ENCODE peak calls at places on chromosomes 3 and 15, in eight cellular contexts. R is A673, P is astrocyte, Z is aorta, V is tibial artery, G is ovary, K is thoracic aorta, L is lower lobe of right lung. E is an unnamed sample. For H3K36me3, the result is how much of the 10 kb centered on the place peaks cover.

GRCh38 chr3:189635385-189635784 is 4.2 kb downstream of the TP63 start:
- DNase-seq in L (no peak), R (peak), G (no peak), P (no peak), K (no peak), Z (no peak), V (no peak), E (no peak)

GRCh38 chr15:101014921-101015841 is 96.0 kb downstream of the LRRK1 start:
- DNase-seq in Z (peak), G (peak), V (peak), K (no peak), L (peak), P (peak), R (peak), E (peak)

GRCh38 chr15:82172506-82172905 is 90.0 kb downstream of the EFL1 start:
- DNase-seq in P (no peak), Z (no peak), G (no peak), R (no peak), V (no peak), L (no peak), K (no peak), E (no peak)

GRCh38 chr3:165643433-165643824 is 193.8 kb downstream of the BCHE start:
- DNase-seq in R (no peak), Z (no peak), G (no peak), L (no peak), P (peak), V (no peak), K (no peak), E (no peak)

GRCh38 chr15:30870681-30871080 is 33.0 kb upstream of the FAN1 start:
- DNase-seq in Z (no peak), K (no peak), P (no peak), G (no peak), L (no peak), R (no peak), V (no peak), E (no peak)

GRCh38 chr15:74695597-74696397 is at the start of gene EDC3:
- DNase-seq in R (peak), P (peak), G (peak), K (peak), L (peak), Z (peak), V (peak), E (peak)

GRCh38 chr3:131762981-131763380 is 260.2 kb upstream of the MRPL3 start:
- DNase-seq in V (no peak), P (no peak), R (peak), G (no peak), L (no peak), Z (no peak), K (no peak), E (no peak)

GRCh38 chr3:16482770-16483531 is 30.5 kb downstream of the RFTN1 start:
- DNase-seq in P (no peak), R (no peak), L (peak), V (no peak), Z (peak), G (no peak), K (no peak), E (no peak)

GRCh38 chr15:29819979-29820801 is 2.1 kb downstream of the TJP1 start:
- DNase-seq in K (no peak), R (no peak), G (no peak), Z (no peak), L (no peak), V (no peak), P (no peak), E (no peak)

GRCh38 chr3:53941174-53941573 is 49.5 kb upstream of the SELENOK start:
- DNase-seq in V (no peak), K (no peak), Z (no peak), P (peak), G (no peak), L (no peak), R (peak), E (no peak)

GRCh38 chr3:44955917-44956316 is 20.1 kb downstream of the ZDHHC3 start:
- DNase-seq in P (no peak), R (no peak), L (no peak), K (no peak), V (no peak), G (no peak), Z (no peak), E (no peak)

GRCh38 chr3:42256135-42256819 is 9.7 kb downstream of the CCK start:
- DNase-seq in R (no peak), G (no peak), L (no peak), V (no peak), Z (no peak), P (peak), K (no peak), E (no peak)

GRCh38 chr3:3038201-3038991 is 71.8 kb downstream of the IL5RA start:
- DNase-seq in L (no peak), R (no peak), V (no peak), G (no peak), P (no peak), K (no peak), Z (no peak), E (peak)

GRCh38 chr3:65761431-65761830 is 277.3 kb downstream of the MAGI1 start:
- DNase-seq in R (no peak), K (no peak), P (no peak), Z (no peak), G (no peak), V (no peak), L (no peak), E (no peak)

GRCh38 chr3:139222100-139222657 is 121.6 kb upstream of the MRPS22 start:
- DNase-seq in R (no peak), P (no peak), Z (no peak), K (no peak), L (no peak), G (peak), V (no peak), E (no peak)

GRCh38 chr15:90000175-90000923 is 775 bp upstream of the ZNF710 start:
- DNase-seq in L (peak), K (no peak), Z (peak), R (peak), G (peak), V (peak), P (no peak), E (peak)

GRCh38 chr3:191197761-191198160 is 1.3 kb upstream of the OSTN start:
- DNase-seq in L (no peak), K (no peak), G (no peak), R (no peak), Z (no peak), V (no peak), P (no peak), E (no peak)

GRCh38 chr3:187139895-187140253 is 578 bp upstream of the RPL39L start:
- DNase-seq in P (no peak), R (no peak), Z (no peak), L (no peak), G (no peak), K (no peak), V (no peak), E (no peak)
- H3K4me3 ChIP-seq in P (peak), R (peak), Z (no peak), L (peak), G (peak), K (peak), V (peak), E (peak)

GRCh38 chr3:48532974-48533337 is 23.6 kb downstream of the PFKFB4 start:
- DNase-seq in Z (no peak), R (no peak), P (no peak), K (no peak), V (no peak), G (no peak), L (no peak), E (no peak)
- H3K36me3 ChIP-seq in Z (under half), R (under half), P (under half), K (under half), V (under half), G (under half), L (under half), E (under half)

DNA sequence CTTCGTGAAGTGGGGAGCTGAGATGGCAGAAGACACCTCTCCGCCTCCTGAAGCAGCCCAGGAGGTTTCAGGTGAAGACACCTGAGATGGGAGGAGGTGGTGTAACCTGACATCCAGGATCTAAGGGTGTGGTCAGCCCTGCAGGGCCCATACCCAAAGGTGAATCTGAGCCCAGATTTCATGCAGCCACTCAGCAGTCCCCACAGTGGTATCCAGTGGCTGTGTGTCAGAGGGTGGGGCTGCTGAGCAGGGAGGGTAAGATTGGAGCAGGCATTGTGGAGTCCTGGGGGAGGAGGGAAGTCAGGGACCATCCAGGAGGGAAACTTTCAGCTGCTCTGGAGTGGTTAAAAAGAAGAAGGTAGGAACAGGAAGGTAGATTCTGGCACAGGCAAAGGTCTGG is 46.0 kb upstream of the SMAD6 start:
- DNase-seq in P (no peak), R (no peak), Z (peak), K (no peak), L (no peak), G (no peak), V (no peak), E (no peak)
- H3K4me3 ChIP-seq in P (no peak), R (no peak), Z (no peak), K (no peak), L (peak), G (no peak), V (no peak), E (no peak)

GRCh38 chr3:121897296-121897695 is 3.1 kb downstream of the SLC15A2 start:
- DNase-seq in G (no peak), P (no peak), Z (no peak), V (no peak), L (no peak), R (no peak), K (no peak), E (no peak)
- H3K36me3 ChIP-seq in G (under half), P (under half), Z (under half), V (under half), L (under half), R (under half), K (under half), E (under half)

DNA sequence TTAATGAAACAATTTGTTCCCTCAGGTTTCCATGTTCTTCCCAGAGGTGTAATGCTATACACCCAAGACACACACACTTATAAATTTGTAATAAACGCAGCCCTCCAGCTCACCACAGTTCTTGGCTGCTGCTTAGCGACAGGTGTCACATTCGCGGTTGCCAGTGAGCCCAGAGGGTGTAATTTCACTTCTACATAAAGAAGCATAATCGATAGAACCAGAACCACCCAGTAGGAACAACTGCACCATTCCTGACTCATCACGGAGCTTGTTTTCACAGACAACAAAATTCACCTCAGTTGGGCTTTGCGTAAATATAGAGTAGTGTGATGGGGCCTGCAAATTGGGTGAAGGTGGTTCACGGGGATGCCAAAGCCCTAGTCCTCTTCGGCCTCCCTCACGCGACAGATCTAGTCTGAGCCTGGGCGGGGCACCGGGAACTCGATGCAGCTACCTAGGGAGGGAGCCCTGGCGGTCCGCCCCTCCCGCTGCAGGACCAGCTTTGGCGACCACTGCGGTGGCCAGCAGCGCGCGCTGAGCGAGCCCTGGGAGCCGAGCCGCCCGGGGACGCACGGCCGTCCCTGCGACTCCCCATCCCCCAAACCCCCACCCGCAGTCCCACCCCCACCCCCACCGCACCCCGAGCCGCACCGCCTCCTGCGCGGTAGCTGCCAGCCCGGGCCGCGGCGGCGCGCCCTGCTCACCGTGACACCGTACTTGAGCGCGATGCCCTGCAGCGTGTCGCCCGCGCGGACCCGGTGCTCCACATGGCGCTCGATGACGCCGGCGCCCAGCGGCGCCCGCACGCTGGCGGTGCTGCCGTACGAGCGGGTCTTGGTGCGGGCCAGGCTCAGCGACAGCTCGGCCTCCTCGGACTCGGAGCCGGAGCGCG is 563 bp downstream of the LYSMD2 start:
- DNase-seq in V (peak), R (peak), P (no peak), G (peak), L (peak), K (no peak), Z (peak), E (peak)
- H3K4me3 ChIP-seq in V (peak), R (peak), P (peak), G (peak), L (peak), K (peak), Z (peak), E (peak)

DNA sequence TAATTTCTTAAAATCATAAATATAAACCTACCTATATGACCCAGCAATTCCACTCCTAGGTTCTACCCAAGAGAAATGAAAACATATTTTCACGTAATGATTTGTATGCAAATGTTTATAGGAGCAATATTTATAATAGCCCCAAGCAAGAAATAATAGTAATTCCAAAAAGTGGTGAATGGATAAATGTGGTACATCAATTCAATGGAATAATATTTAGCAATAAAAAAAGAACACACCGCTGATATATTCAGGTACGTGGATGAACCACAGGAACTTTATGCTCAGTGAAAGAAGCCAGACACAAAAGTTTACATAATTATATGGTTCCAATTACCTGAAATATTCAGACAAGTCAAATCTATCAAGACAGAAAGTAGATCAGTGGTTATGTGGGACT is 49.9 kb downstream of the ACAD9 start:
- DNase-seq in L (no peak), Z (no peak), G (no peak), V (no peak), K (no peak), P (no peak), R (no peak), E (no peak)
- H3K36me3 ChIP-seq in L (under half), Z (under half), G (under half), V (under half), K (under half), P (under half), R (under half), E (under half)

GRCh38 chr15:67120009-67120838 is 54.8 kb downstream of the SMAD3 start:
- DNase-seq in K (no peak), R (no peak), G (no peak), V (peak), L (no peak), P (no peak), Z (no peak), E (no peak)
- H3K4me3 ChIP-seq in K (peak), R (no peak), G (no peak), V (peak), L (no peak), P (no peak), Z (no peak), E (no peak)

GRCh38 chr3:124775776-124776336 is 45.6 kb downstream of the UMPS start:
- DNase-seq in R (no peak), L (no peak), K (no peak), V (no peak), G (no peak), Z (peak), P (no peak), E (no peak)
- H3K36me3 ChIP-seq in R (under half), L (under half), K (under half), V (under half), G (under half), Z (under half), P (under half), E (under half)

DNA sequence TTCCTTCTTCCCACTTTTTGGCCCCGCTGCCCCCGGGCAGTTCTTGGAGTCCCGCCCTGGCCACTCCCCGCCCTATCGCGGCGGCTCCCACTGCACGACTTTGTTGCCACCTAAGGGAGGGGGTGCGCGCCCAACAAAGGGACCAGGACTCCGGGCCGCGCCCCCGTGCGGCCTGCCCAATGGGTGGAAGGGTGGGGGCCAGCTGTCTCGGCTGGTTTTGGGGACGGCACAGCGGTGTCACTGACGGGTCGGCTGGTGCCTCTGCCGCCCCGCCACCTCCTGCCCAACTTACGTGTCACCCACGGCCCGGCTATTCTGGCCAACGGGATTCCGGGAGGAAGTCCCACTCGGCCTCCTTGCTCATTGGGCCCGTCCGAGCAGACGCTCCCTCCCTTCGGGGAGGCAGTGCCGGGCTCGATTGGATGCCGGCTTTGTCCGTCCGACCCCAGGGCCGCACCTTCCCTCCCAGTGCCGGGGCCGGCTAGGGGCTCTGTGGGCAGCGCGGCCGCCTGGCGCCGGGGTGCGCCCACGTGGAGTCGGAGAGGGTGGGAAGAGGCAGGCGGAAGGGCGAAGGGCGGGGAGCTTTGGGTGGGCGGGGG is at the start of gene GOLIM4:
- DNase-seq in P (peak), K (peak), V (peak), Z (peak), L (peak), R (peak), G (peak), E (peak)
- H3K4me3 ChIP-seq in P (peak), K (peak), V (peak), Z (peak), L (peak), R (peak), G (peak), E (peak)

GRCh38 chr3:38136807-38137614 is at the start of gene ACAA1:
- DNase-seq in V (peak), R (peak), Z (peak), G (peak), K (peak), L (peak), P (peak), E (peak)
- H3K36me3 ChIP-seq in V (under half), R (under half), Z (under half), G (under half), K (under half), L (under half), P (under half), E (under half)